ENCODE peak calls at places on chromosomes 13 and 19, in nine cellular contexts. B, P, V, A, J, L, S, M and X are unnamed samples.

GRCh38 chr13:33139186-33139585 is 123.0 kb downstream of the KL start:
- DNase-seq in B (no peak), P (peak; percentile 42), V (no peak), A (no peak), J (no peak), L (no peak), S (no peak), M (no peak), X (peak; percentile 79)

GRCh38 chr13:37109080-37109678 is 3.7 kb upstream of the CSNK1A1L start:
- DNase-seq in B (no peak), P (no peak), V (no peak), A (no peak), J (no peak), L (peak; percentile 58), S (no peak), M (no peak), X (no peak)

GRCh38 chr19:43668406-43669158 is 1.4 kb downstream of the PLAUR start:
- DNase-seq in B (peak; percentile 100), P (peak; percentile 100), V (peak; percentile 100), A (peak; percentile 99), J (peak; percentile 97), L (peak; percentile 100), S (peak; percentile 98), M (peak; percentile 98), X (peak; percentile 100)

GRCh38 chr13:59931621-59932020 is 232.1 kb downstream of the DIAPH3 start:
- DNase-seq in B (no peak), P (no peak), V (no peak), A (no peak), J (no peak), L (no peak), S (no peak), M (no peak), X (no peak)

GRCh38 chr13:113967206-113967720 is 6.6 kb downstream of the C13orf46 start:
- DNase-seq in B (no peak), P (no peak), V (no peak), A (no peak), J (no peak), L (no peak), S (no peak), M (no peak), X (peak; percentile 36)

GRCh38 chr19:2494447-2495129 is 18.7 kb downstream of the GADD45B start:
- DNase-seq in B (no peak), P (peak; percentile 82), V (no peak), A (peak; percentile 55), J (peak; percentile 91), L (peak; percentile 63), S (peak; percentile 88), M (peak; percentile 95), X (peak; percentile 94)

GRCh38 chr13:26968431-26969335 is 202.9 kb downstream of the USP12 start:
- DNase-seq in B (no peak), P (peak; percentile 86), V (no peak), A (no peak), J (no peak), L (no peak), S (peak; percentile 45), M (no peak), X (peak; percentile 48)

GRCh38 chr19:30231408-30232318 is 140.5 kb upstream of the ZNF536 start:
- DNase-seq in B (no peak), P (no peak), V (no peak), A (no peak), J (no peak), L (no peak), S (no peak), M (no peak), X (no peak)

GRCh38 chr13:74574964-74575728 is 440.9 kb upstream of the KLF12 start:
- DNase-seq in B (no peak), P (no peak), V (no peak), A (no peak), J (no peak), L (peak; percentile 35), S (no peak), M (no peak), X (no peak)

GRCh38 chr19:39365531-39365930 is 23.3 kb downstream of the SAMD4B start:
- DNase-seq in B (no peak), P (no peak), V (no peak), A (no peak), J (no peak), L (no peak), S (no peak), M (no peak), X (no peak)

GRCh38 chr13:96771501-96772367 is 222.5 kb downstream of the OXGR1 start:
- DNase-seq in B (no peak), P (no peak), V (no peak), A (no peak), J (no peak), L (no peak), S (no peak), M (no peak), X (no peak)

GRCh38 chr13:111879719-111880118 is 187.2 kb upstream of the SOX1 start:
- DNase-seq in B (no peak), P (no peak), V (peak; percentile 42), A (no peak), J (no peak), L (no peak), S (no peak), M (no peak), X (no peak)

GRCh38 chr13:82698383-82698782 is 1183.9 kb downstream of the SLITRK1 start:
- DNase-seq in B (no peak), P (no peak), V (no peak), A (no peak), J (no peak), L (no peak), S (no peak), M (no peak), X (no peak)

GRCh38 chr13:38566526-38566925 is 120.4 kb upstream of the FREM2 start:
- DNase-seq in B (no peak), P (no peak), V (no peak), A (no peak), J (no peak), L (no peak), S (no peak), M (no peak), X (no peak)

GRCh38 chr19:18919895-18920204 is 335 bp downstream of the DDX49 start:
- DNase-seq in B (no peak), P (no peak), V (no peak), A (no peak), J (no peak), L (no peak), S (no peak), M (no peak), X (no peak)

GRCh38 chr13:97853550-97853949 is 99.9 kb upstream of the IPO5 start:
- DNase-seq in B (no peak), P (no peak), V (no peak), A (no peak), J (no peak), L (no peak), S (no peak), M (no peak), X (no peak)

GRCh38 chr13:97852181-97852874 is 101.1 kb upstream of the IPO5 start:
- DNase-seq in B (no peak), P (no peak), V (no peak), A (no peak), J (no peak), L (no peak), S (no peak), M (no peak), X (no peak)

GRCh38 chr13:97851269-97851668 is 102.2 kb upstream of the IPO5 start:
- DNase-seq in B (no peak), P (no peak), V (peak; percentile 21), A (no peak), J (no peak), L (no peak), S (no peak), M (no peak), X (no peak)

GRCh38 chr13:97848886-97849285 is 104.6 kb upstream of the IPO5 start:
- DNase-seq in B (no peak), P (no peak), V (peak; percentile 19), A (no peak), J (no peak), L (no peak), S (no peak), M (no peak), X (no peak)

DNA sequence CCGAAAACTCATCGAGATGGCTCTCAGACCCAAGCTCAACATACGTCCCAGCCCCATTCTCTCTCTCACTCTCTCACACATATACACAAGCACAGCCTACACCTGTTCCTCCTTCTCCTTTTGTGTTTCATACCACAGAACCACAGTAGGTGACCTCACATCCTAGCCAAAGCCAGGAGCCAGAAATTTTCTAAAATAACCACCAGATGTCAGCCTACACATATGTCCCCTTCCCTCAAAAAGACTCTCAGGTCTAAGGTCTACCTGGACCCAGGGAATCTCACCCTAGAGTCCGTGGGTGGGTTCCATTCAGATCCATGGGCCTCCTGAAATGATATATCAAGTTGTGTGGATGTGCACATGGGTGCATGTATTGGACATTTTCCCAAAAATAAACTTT is 104.2 kb upstream of the IPO5 start:
- DNase-seq in B (no peak), P (no peak), V (peak; percentile 60), A (no peak), J (peak; percentile 16), L (peak; percentile 73), S (no peak), M (no peak), X (no peak)
- TF ChIP-seq CTCF in B (no peak), P (no peak), V (no peak), A (no peak), J (peak; percentile 52), L (peak; percentile 66), S (no peak), M (no peak), X (no peak)

DNA sequence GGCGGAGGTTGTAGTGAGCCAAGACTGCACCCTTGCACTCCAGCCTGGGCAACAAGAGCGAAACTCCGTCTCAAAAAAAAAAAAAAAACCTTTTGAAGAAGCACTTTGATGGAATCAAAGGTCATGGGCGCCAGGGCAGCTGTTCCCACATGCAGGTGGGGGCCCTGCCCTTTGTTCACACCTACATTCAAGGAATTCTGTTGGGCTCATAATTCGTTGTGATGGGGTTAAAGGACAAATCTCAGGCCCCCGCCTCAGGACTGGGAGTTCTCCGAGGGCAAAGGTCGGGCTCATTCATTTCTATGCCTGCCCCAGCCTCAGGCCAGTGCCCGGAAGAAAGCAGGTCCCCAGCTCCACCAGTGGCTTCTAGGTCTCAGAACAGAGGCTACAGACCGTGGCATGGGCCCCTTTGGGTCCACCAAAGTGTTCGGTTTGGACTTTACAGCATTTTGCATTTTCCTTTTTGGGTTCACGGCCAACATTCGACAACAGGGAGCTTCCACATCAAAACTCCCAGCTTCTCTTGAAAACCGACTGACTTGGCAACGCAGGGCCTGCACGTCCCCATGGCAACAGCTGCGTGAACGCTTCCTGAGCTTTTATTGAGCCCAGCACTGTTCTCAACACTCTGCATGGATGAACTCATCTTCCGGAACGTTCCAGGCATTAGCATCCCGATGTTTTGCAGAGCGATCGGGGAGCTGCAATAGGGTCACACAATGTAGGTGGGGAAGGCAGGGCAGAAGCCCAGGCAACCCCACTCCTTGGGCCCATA is 10.1 kb upstream of the GTF2F1 start:
- DNase-seq in B (no peak), P (peak; percentile 84), V (no peak), A (no peak), J (peak; percentile 4), L (peak; percentile 25), S (no peak), M (no peak), X (peak; percentile 63)
- TF ChIP-seq POLR2AphosphoS5 in B (no peak), P (peak; percentile 35), V (no peak), A (no peak), J (no peak), L (no peak), S (no peak), M (no peak), X (no peak)

GRCh38 chr19:4060621-4061177 is 6.0 kb downstream of the ZBTB7A start:
- DNase-seq in B (no peak), P (peak; percentile 59), V (no peak), A (no peak), J (no peak), L (no peak), S (peak; percentile 84), M (peak; percentile 52), X (peak; percentile 71)
- H3K4me3 ChIP-seq in B (peak overlapping the region; percentile 44), P (peak overlapping the region; percentile 100), V (peak overlapping the region; percentile 100), A (peak overlapping the region; percentile 98), J (peak overlapping the region; percentile 33), L (no peak overlapping the region), S (peak overlapping the region; percentile 99), M (peak overlapping the region; percentile 31), X (peak overlapping the region; percentile 38)

GRCh38 chr13:94309576-94309975 is 169.9 kb downstream of the DCT start:
- DNase-seq in B (no peak), P (no peak), V (no peak), A (no peak), J (no peak), L (no peak), S (no peak), M (no peak), X (no peak)
- TF ChIP-seq CTCF in B (no peak), P (no peak), V (no peak), A (no peak), J (no peak), L (no peak), S (no peak), M (no peak), X (no peak)